ENCODE peak calls at places on chromosomes 12 and 14, in six cellular contexts. Y is NB4, A is left ventricle myocardium inferior, Z is astrocyte, B is fibroblast of villous mesenchyme, D is fibroblast of lung. Q is an unnamed sample.
A peak's percentile ranks its signal among the peaks of the same experiment; 100 is the strongest.

GRCh38 chr14:100484531-100485267 is 102.5 kb downstream of the BEGAIN start:
- DNase-seq in Y (no peak), A (no peak), Z (no peak), B (no peak), D (no peak), Q (no peak)

GRCh38 chr14:103897075-103897947 is 30.9 kb upstream of the TDRD9 start:
- DNase-seq in Y (no peak), A (peak; percentile 42), Z (no peak), B (no peak), D (no peak), Q (no peak)

GRCh38 chr12:52144512-52145227 is 47.1 kb downstream of the KRT80 start:
- DNase-seq in Y (no peak), A (no peak), Z (no peak), B (no peak), D (no peak), Q (no peak)

GRCh38 chr12:67690656-67691055 is 42.1 kb downstream of the DYRK2 start:
- DNase-seq in Y (no peak), A (no peak), Z (no peak), B (peak; percentile 85), D (no peak), Q (no peak)

GRCh38 chr12:4252595-4252994 is 21.0 kb upstream of the CCND2 start:
- DNase-seq in Y (no peak), A (peak; percentile 48), Z (no peak), B (no peak), D (no peak), Q (no peak)

GRCh38 chr12:91836264-91836663 is 309.4 kb downstream of the BTG1 start:
- DNase-seq in Y (no peak), A (no peak), Z (no peak), B (no peak), D (no peak), Q (no peak)

GRCh38 chr14:36068777-36069534 is 107.6 kb downstream of the PTCSC3 start:
- DNase-seq in Y (no peak), A (no peak), Z (peak; percentile 92), B (no peak), D (peak; percentile 91), Q (peak; percentile 41)

GRCh38 chr14:89566644-89567411 is 149.8 kb upstream of the FOXN3 start:
- DNase-seq in Y (no peak), A (no peak), Z (no peak), B (no peak), D (no peak), Q (no peak)

GRCh38 chr14:94079891-94080605 is 954 bp downstream of the DDX24 start:
- DNase-seq in Y (peak; percentile 8), A (no peak), Z (peak; percentile 44), B (peak; percentile 14), D (peak; percentile 53), Q (peak; percentile 10)

GRCh38 chr14:80455031-80455430 is 243.7 kb upstream of the DIO2 start:
- DNase-seq in Y (no peak), A (no peak), Z (no peak), B (no peak), D (no peak), Q (no peak)

GRCh38 chr14:56862843-56863242 is 52.6 kb upstream of the OTX2 start:
- DNase-seq in Y (no peak), A (no peak), Z (no peak), B (no peak), D (no peak), Q (no peak)

GRCh38 chr12:96219700-96220206 is 25.6 kb downstream of the ELK3 start:
- DNase-seq in Y (peak; percentile 49), A (no peak), Z (peak; percentile 97), B (peak; percentile 90), D (peak; percentile 99), Q (peak; percentile 94)

GRCh38 chr14:21023817-21024667 is 819 bp downstream of the NDRG2 start:
- DNase-seq in Y (no peak), A (no peak), Z (no peak), B (no peak), D (no peak), Q (no peak)

GRCh38 chr12:8779862-8780261 is 42.6 kb upstream of the A2ML1 start:
- DNase-seq in Y (no peak), A (no peak), Z (no peak), B (no peak), D (no peak), Q (no peak)

GRCh38 chr12:130672122-130672825 is 43.8 kb downstream of the RIMBP2 start:
- DNase-seq in Y (no peak), A (no peak), Z (no peak), B (no peak), D (no peak), Q (no peak)

GRCh38 chr14:52701223-52701622 is 5.8 kb upstream of the PSMC6 start:
- DNase-seq in Y (no peak), A (no peak), Z (no peak), B (no peak), D (no peak), Q (peak; percentile 12)
- H3K4me3 ChIP-seq in Y (no peak overlapping the region), A (no peak overlapping the region), Z (no peak overlapping the region), B (no peak overlapping the region), D (no peak overlapping the region), Q (no peak overlapping the region)

DNA sequence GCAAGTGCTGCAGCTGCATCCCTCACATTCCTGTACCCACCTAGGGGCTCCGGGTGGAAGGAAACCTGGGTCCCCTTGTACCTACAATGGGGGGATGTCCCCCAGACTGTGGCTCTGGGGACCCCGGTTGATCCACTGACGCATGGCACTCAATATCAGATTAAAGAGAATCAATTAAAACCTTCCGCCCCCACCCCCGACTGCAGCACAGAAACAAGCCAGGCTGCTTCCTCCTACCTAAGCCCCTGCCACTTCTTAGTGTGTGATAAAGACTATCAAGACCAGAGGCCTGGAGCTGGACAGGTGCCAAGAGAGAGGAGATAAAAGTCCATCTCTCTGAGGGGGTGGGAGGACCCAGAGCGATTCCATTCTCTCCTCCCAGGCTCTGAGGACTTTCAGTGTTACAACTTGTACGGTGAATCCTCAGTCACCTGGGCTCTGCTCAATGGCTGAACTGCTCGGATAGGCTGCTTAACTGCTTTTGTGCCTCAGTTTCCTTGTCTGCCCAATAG is 28.2 kb upstream of the RPLP0 start:
- DNase-seq in Y (no peak), A (no peak), Z (no peak), B (peak; percentile 62), D (no peak), Q (peak; percentile 48)
- H3K4me3 ChIP-seq in Y (no peak overlapping the region), A (peak overlapping the region; percentile 47), Z (no peak overlapping the region), B (no peak overlapping the region), D (no peak overlapping the region), Q (no peak overlapping the region)

GRCh38 chr14:74609721-74610120 is 2.3 kb downstream of the LTBP2 start:
- DNase-seq in Y (no peak), A (no peak), Z (no peak), B (no peak), D (peak; percentile 34), Q (peak; percentile 34)
- H3K4me3 ChIP-seq in Y (no peak overlapping the region), A (peak overlapping the region; percentile 83), Z (peak overlapping the region; percentile 71), B (peak overlapping the region; percentile 74), D (peak overlapping the region; percentile 90), Q (peak overlapping the region; percentile 72)

DNA sequence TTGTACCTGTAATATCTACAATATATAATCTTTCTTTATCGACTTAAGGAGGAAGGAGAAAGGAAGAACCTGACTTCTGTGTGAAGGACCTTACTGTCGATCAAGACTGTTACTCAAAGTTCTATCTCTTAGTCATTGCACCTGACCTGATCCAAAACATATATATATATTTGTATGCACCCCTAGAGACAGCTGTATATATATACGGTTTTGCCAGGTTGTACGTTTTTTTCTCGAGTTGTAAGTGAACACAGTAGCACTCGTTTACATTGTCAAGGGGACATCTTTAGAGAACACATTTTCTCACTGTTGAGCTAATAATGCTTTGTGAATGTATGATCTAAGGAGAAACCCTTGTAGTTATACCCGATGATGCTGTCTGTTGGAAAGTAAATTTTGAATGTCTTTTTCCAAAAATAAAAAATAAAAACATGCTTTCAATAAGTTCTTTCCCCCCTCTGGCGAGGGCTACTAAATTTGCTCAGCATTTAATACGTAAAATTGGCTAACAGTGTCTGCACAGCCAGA is 536 bp upstream of the SLC35E3 start:
- DNase-seq in Y (peak; percentile 39), A (no peak), Z (no peak), B (no peak), D (no peak), Q (peak; percentile 6)
- H3K4me3 ChIP-seq in Y (peak overlapping the region; percentile 25), A (peak overlapping the region; percentile 80), Z (peak overlapping the region; percentile 93), B (peak overlapping the region; percentile 69), D (peak overlapping the region; percentile 60), Q (peak overlapping the region; percentile 82)

DNA sequence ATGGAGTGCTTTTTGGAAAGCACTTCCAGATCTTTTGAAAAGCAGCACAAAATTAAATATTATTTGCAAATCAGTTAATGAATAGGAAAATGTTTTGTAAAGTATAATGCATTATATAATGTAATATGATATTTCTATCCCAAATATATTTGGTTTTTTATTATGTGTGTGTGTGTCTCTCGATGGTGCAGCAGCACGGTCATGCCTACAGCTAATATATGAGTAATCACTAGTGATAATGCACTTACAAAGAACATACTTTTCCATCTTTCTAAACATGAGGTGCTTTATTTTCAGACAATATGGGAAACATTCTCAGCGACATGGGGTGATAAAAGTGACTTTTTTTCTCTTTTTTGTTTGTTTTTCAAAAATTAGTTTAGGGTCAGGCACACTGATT is 1.3 kb upstream of the EEA1 start:
- DNase-seq in Y (no peak), A (no peak), Z (no peak), B (no peak), D (no peak), Q (peak; percentile 19)
- H3K4me3 ChIP-seq in Y (peak overlapping the region; percentile 84), A (peak overlapping the region; percentile 90), Z (peak overlapping the region; percentile 76), B (peak overlapping the region; percentile 78), D (no peak overlapping the region), Q (no peak overlapping the region)